ENCODE peak calls at places on chromosomes 4 and X, in four cellular contexts. Z is GM23248, E is MM.1S, F is SK-N-SH. H is an unnamed sample.

GRCh38 chrX:6852869-6853268 is 294.6 kb upstream of the STS start:
- DNase-seq in Z (no peak), E (no peak), F (no peak), H (peak; percentile 27)

GRCh38 chr4:2928242-2929155 is 34.7 kb downstream of the NOP14 start:
- DNase-seq in Z (no peak), E (no peak), F (no peak), H (no peak)

GRCh38 chr4:1855334-1856070 is 454 bp downstream of the LETM1 start:
- DNase-seq in Z (peak; percentile 46), E (peak; percentile 16), F (peak; percentile 62), H (peak; percentile 30)

GRCh38 chr4:108427946-108428345 is 192.4 kb upstream of the RPL34 start:
- DNase-seq in Z (peak; percentile 33), E (no peak), F (no peak), H (no peak)

GRCh38 chr4:158538176-158538575 is 16.5 kb downstream of the RXFP1 start:
- DNase-seq in Z (peak; percentile 87), E (no peak), F (no peak), H (no peak)

GRCh38 chr4:145301386-145302080 is 121.1 kb upstream of the OTUD4 start:
- DNase-seq in Z (peak; percentile 58), E (no peak), F (no peak), H (no peak)

GRCh38 chrX:28709421-28709820 is 122.2 kb downstream of the IL1RAPL1 start:
- DNase-seq in Z (no peak), E (no peak), F (no peak), H (no peak)

GRCh38 chr4:92234393-92235176 is 69.2 kb upstream of the GRID2 start:
- DNase-seq in Z (peak; percentile 92), E (no peak), F (no peak), H (no peak)

GRCh38 chr4:94400191-94400590 is 51.6 kb upstream of the PDLIM5 start:
- DNase-seq in Z (no peak), E (no peak), F (no peak), H (no peak)
- TF ChIP-seq EZH2phosphoT487 in Z (no peak), E (no peak), F (no peak), H (no peak)

GRCh38 chr4:82560853-82561744 is 689 bp downstream of the TMEM150C start:
- DNase-seq in Z (peak; percentile 36), E (no peak), F (no peak), H (no peak)
- TF ChIP-seq EZH2phosphoT487 in Z (no peak), E (no peak), F (no peak), H (no peak)

GRCh38 chr4:7559316-7559715 is 124.6 kb upstream of the PSAPL1 start:
- DNase-seq in Z (no peak), E (no peak), F (no peak), H (no peak)

GRCh38 chr4:7557447-7557846 is 122.7 kb upstream of the PSAPL1 start:
- DNase-seq in Z (peak; percentile 90), E (no peak), F (no peak), H (no peak)

GRCh38 chr4:7561557-7561956 is 126.8 kb upstream of the PSAPL1 start:
- DNase-seq in Z (no peak), E (no peak), F (no peak), H (no peak)

GRCh38 chr4:7558436-7558835 is 123.7 kb upstream of the PSAPL1 start:
- DNase-seq in Z (no peak), E (no peak), F (no peak), H (no peak)

DNA sequence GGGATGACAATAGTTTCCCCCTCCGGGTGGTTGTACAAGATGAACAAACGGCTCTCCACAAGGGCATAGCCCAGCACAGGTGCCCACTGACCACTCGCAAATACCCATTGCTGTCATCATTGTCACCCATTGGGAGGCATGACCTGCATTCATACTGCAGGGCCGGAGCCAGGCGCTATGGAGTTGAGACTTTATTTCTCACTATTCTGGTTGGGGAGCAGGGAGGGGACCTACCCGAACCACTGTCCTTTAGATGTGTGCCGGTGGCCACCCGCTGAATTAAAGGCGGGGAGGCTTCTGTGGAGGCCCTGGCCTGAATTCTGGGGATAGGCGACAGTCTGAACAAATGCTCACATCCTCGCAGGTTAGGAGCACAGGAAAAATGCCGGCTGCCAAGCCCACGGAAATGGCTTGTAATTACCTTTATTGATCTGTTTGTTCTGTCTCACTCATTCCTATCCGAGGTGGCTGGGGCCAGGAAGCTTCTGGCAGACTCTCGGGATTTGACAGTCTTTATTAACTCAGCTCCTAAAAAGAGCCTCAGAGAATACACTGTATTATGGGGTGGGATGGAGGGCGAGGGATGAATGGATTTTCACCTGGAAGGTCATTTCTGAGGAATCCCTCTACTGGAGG is 125.1 kb upstream of the PSAPL1 start:
- DNase-seq in Z (no peak), E (no peak), F (no peak), H (no peak)
- TF ChIP-seq EZH2phosphoT487 in Z (no peak), E (no peak), F (no peak), H (no peak)

DNA sequence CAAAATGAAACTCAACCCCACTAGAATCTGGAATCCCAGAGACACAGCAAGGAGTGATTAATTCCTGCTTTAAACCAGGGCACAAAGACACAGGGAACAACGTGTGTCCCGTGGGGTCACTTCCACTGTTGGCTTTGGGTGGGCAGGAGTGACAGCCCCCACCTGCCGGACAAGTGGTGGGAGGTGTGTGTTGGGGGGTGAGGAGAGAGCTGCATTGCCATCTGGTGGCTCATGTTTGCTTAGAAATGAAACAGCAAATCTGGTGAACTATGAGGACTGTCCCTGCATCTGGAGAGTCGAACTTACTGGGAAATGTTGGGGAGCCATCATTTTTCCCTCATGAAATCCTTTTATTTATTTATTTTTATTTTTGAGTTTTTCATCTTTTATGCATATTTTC is 75.9 kb upstream of the AFAP1 start:
- DNase-seq in Z (peak; percentile 47), E (no peak), F (peak; percentile 71), H (peak; percentile 3)
- TF ChIP-seq EZH2phosphoT487 in Z (no peak), E (no peak), F (no peak), H (no peak)

DNA sequence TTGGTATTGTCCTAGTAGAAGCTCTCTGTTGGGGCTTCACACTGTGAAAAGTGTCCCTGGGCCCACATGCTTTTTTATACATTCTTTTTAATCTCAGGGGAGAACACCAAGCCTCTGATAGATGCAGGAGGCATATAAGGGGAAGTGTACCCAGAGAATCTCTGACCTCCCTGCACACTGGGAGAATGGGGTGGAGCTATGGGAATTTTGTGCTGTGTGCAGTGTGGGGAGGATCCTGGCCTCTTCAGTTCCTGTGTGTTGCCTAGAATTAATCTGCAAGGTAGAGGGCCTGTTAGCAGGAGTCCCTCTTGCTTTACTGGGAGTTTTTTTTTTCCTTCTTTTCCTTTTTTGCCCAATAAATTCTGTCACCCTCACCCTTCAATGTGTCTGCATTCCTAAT is 49.2 kb upstream of the SPIN4 start:
- DNase-seq in Z (no peak), E (no peak), F (no peak), H (no peak)
- TF ChIP-seq EZH2phosphoT487 in Z (no peak), E (no peak), F (no peak), H (no peak)

H was measured in OCI-LY7.